ENCODE peak calls at places on chromosomes 5 and 9, in seven cellular contexts. S is stimulated activated CD4-positive, alpha-beta T cell treated with anti-CD3 and anti-CD28 coated beads, TNF-alpha, amount 100 ng/mL, for 1 hour; Z is NCI-H187; K is T-cell; Q is spleen; F is kidney; N is coronary artery. R is an unnamed sample.

GRCh38 chr5:169721771-169722170 is 84.7 kb downstream of the DOCK2 start:
- DNase-seq in S (no peak), Z (no peak), K (no peak), Q (no peak), F (no peak), N (no peak), R (no peak)

GRCh38 chr9:133210202-133210532 is 1.1 kb upstream of the OBP2B start:
- DNase-seq in S (no peak), Z (no peak), K (no peak), Q (no peak), F (no peak), N (no peak), R (no peak)

GRCh38 chr9:79408617-79409016 is 163.1 kb upstream of the TLE4 start:
- DNase-seq in S (no peak), Z (no peak), K (no peak), Q (no peak), F (no peak), N (no peak), R (no peak)

GRCh38 chr5:14397717-14398116 is 183.9 kb upstream of the OTULINL start:
- DNase-seq in S (no peak), Z (no peak), K (no peak), Q (no peak), F (no peak), N (no peak), R (no peak)

GRCh38 chr5:124895236-124895635 is 148.8 kb upstream of the ZNF608 start:
- DNase-seq in S (no peak), Z (no peak), K (no peak), Q (no peak), F (no peak), N (no peak), R (no peak)

GRCh38 chr5:1652873-1653707 is 129.3 kb upstream of the LPCAT1 start:
- DNase-seq in S (no peak), Z (no peak), K (no peak), Q (no peak), F (peak; percentile 68), N (peak; percentile 56), R (no peak)

GRCh38 chr9:33162721-33163311 is 4.3 kb downstream of the B4GALT1 start:
- DNase-seq in S (no peak), Z (no peak), K (no peak), Q (no peak), F (no peak), N (peak; percentile 87), R (no peak)

GRCh38 chr9:121107881-121108280 is 33.1 kb downstream of the CNTRL start:
- DNase-seq in S (no peak), Z (no peak), K (no peak), Q (no peak), F (no peak), N (no peak), R (no peak)

GRCh38 chr9:76336027-76336426 is 58.2 kb downstream of the RFK start:
- DNase-seq in S (no peak), Z (no peak), K (no peak), Q (no peak), F (no peak), N (no peak), R (no peak)

GRCh38 chr9:111961011-111961410 is 64.4 kb downstream of the UGCG start:
- DNase-seq in S (no peak), Z (no peak), K (no peak), Q (no peak), F (no peak), N (no peak), R (no peak)

GRCh38 chr5:26482076-26482816 is 556.1 kb downstream of the CDH9 start:
- DNase-seq in S (no peak), Z (no peak), K (no peak), Q (no peak), F (no peak), N (no peak), R (no peak)

GRCh38 chr9:127982912-127983311 is 2.1 kb upstream of the EEIG1 start:
- DNase-seq in S (no peak), Z (no peak), K (no peak), Q (no peak), F (peak; percentile 32), N (no peak), R (no peak)

GRCh38 chr5:176895350-176895749 is 3.8 kb downstream of the HK3 start:
- DNase-seq in S (no peak), Z (no peak), K (no peak), Q (no peak), F (no peak), N (no peak), R (no peak)

GRCh38 chr9:121661328-121661727 is 9.9 kb downstream of the DAB2IP start:
- DNase-seq in S (no peak), Z (no peak), K (no peak), Q (peak; percentile 36), F (no peak), N (no peak), R (no peak)

GRCh38 chr5:175059687-175060194 is 335.4 kb downstream of the MSX2 start:
- DNase-seq in S (no peak), Z (no peak), K (no peak), Q (no peak), F (peak; percentile 68), N (no peak), R (no peak)

GRCh38 chr5:68950111-68950510 is 143.7 kb upstream of the SLC30A5 start:
- DNase-seq in S (no peak), Z (no peak), K (no peak), Q (no peak), F (no peak), N (no peak), R (no peak)

GRCh38 chr5:157750320-157750719 is 6.8 kb downstream of the LSM11 start:
- DNase-seq in S (no peak), Z (no peak), K (no peak), Q (no peak), F (no peak), N (no peak), R (no peak)

GRCh38 chr5:75510417-75510835 is 1.0 kb downstream of the CERT1 start:
- DNase-seq in S (no peak), Z (no peak), K (no peak), Q (no peak), F (no peak), N (no peak), R (no peak)

GRCh38 chr5:171795381-171795780 is 9.8 kb downstream of the SMIM23 start:
- DNase-seq in S (no peak), Z (no peak), K (no peak), Q (no peak), F (no peak), N (no peak), R (no peak)

GRCh38 chr9:91164724-91165520 is 196.8 kb downstream of the AUH start:
- DNase-seq in S (peak; percentile 22), Z (no peak), K (peak; percentile 54), Q (peak; percentile 90), F (peak; percentile 88), N (peak; percentile 73), R (no peak)

GRCh38 chr9:4196886-4197285 is 103.0 kb downstream of the GLIS3 start:
- DNase-seq in S (no peak), Z (no peak), K (no peak), Q (no peak), F (no peak), N (no peak), R (no peak)

GRCh38 chr9:109453210-109453842 is 44.8 kb downstream of the PTPN3 start:
- DNase-seq in S (no peak), Z (no peak), K (no peak), Q (no peak), F (no peak), N (no peak), R (no peak)

GRCh38 chr5:136559651-136560050 is 194.3 kb upstream of the TRPC7 start:
- DNase-seq in S (no peak), Z (no peak), K (no peak), Q (no peak), F (no peak), N (no peak), R (no peak)

GRCh38 chr5:136802382-136802781 is 437.0 kb upstream of the TRPC7 start:
- DNase-seq in S (no peak), Z (no peak), K (no peak), Q (no peak), F (no peak), N (no peak), R (no peak)

GRCh38 chr9:33506626-33507370 is 17.3 kb upstream of the ANKRD18B start:
- DNase-seq in S (no peak), Z (no peak), K (no peak), Q (no peak), F (no peak), N (no peak), R (no peak)

GRCh38 chr9:134329886-134330285 is 3.6 kb downstream of the RXRA start:
- DNase-seq in S (no peak), Z (no peak), K (no peak), Q (no peak), F (peak; percentile 77), N (no peak), R (no peak)

GRCh38 chr5:23352437-23352836 is 155.0 kb upstream of the PRDM9 start:
- DNase-seq in S (no peak), Z (no peak), K (no peak), Q (no peak), F (no peak), N (no peak), R (no peak)

GRCh38 chr9:128470560-128470959 is 14.8 kb downstream of the ODF2 start:
- DNase-seq in S (no peak), Z (no peak), K (no peak), Q (no peak), F (no peak), N (no peak), R (peak; percentile 7)

GRCh38 chr5:10467281-10468198 is 25.9 kb downstream of the ROPN1L start:
- DNase-seq in S (no peak), Z (no peak), K (no peak), Q (peak; percentile 59), F (no peak), N (no peak), R (no peak)

GRCh38 chr5:135376961-135377621 is 21.9 kb downstream of the MACROH2A1 start:
- DNase-seq in S (no peak), Z (no peak), K (no peak), Q (peak; percentile 65), F (no peak), N (no peak), R (no peak)

GRCh38 chr5:109597893-109598292 is 91.8 kb upstream of the MAN2A1 start:
- DNase-seq in S (no peak), Z (no peak), K (no peak), Q (no peak), F (no peak), N (no peak), R (no peak)

GRCh38 chr5:77208507-77209163 is 1.8 kb upstream of the PDE8B start:
- DNase-seq in S (no peak), Z (no peak), K (no peak), Q (no peak), F (no peak), N (no peak), R (no peak)

GRCh38 chr5:149656576-149657182 is 73.4 kb upstream of the PPARGC1B start:
- DNase-seq in S (no peak), Z (peak; percentile 71), K (peak; percentile 12), Q (no peak), F (no peak), N (no peak), R (no peak)

GRCh38 chr5:82975812-82976211 is 101.4 kb downstream of the TMEM167A start:
- DNase-seq in S (no peak), Z (no peak), K (no peak), Q (no peak), F (no peak), N (no peak), R (no peak)

GRCh38 chr9:95494022-95494415 is 22.8 kb downstream of the PTCH1 start:
- DNase-seq in S (no peak), Z (peak; percentile 56), K (peak; percentile 45), Q (peak; percentile 84), F (peak; percentile 80), N (no peak), R (no peak)